ENCODE peak calls at places on chromosome 3, in seven cellular contexts. M is activated T-cell treated with anti-CD3 and anti-CD28 coated beads for 24 hours, Z is activated gamma-delta T cell treated with Interleukin-2 at 50 U/mL for 16 hours, F is GF-D8, A is astrocyte of the spinal cord, I is astrocyte of the hippocampus, D is NCI-H1105 treated with DMSO at 0.1 percent for 48 hours. U is an unnamed sample.

GRCh38 chr3:77081240-77081661 is 41.4 kb downstream of the ROBO2 start:
- DNase-seq in M (no peak), Z (no peak), F (no peak), A (peak), I (peak), D (peak), U (no peak)

GRCh38 chr3:160312014-160312624 is 86.9 kb downstream of the C3orf80 start:
- DNase-seq in M (no peak), Z (no peak), F (no peak), A (no peak), I (no peak), D (no peak), U (no peak)

GRCh38 chr3:115208066-115208750 is 61.1 kb upstream of the ZBTB20 start:
- DNase-seq in M (no peak), Z (no peak), F (no peak), A (no peak), I (no peak), D (no peak), U (no peak)

GRCh38 chr3:188169826-188170455 is 16.0 kb downstream of the LPP start:
- DNase-seq in M (no peak), Z (no peak), F (no peak), A (no peak), I (no peak), D (no peak), U (no peak)

GRCh38 chr3:134896141-134896540 is 101.1 kb downstream of the EPHB1 start:
- DNase-seq in M (no peak), Z (no peak), F (no peak), A (no peak), I (no peak), D (no peak), U (no peak)

GRCh38 chr3:39108309-39108708 is 829 bp downstream of the TTC21A start:
- DNase-seq in M (no peak), Z (peak), F (peak), A (no peak), I (no peak), D (no peak), U (no peak)

GRCh38 chr3:52831500-52832301 is 1.2 kb upstream of the ITIH4 start:
- DNase-seq in M (no peak), Z (no peak), F (no peak), A (peak), I (peak), D (peak), U (peak)

GRCh38 chr3:153625506-153625905 is 463.5 kb downstream of the RAP2B start:
- DNase-seq in M (no peak), Z (no peak), F (no peak), A (no peak), I (no peak), D (no peak), U (no peak)

GRCh38 chr3:67500699-67501098 is 153.7 kb downstream of the SUCLG2 start:
- DNase-seq in M (no peak), Z (no peak), F (no peak), A (no peak), I (no peak), D (no peak), U (no peak)

GRCh38 chr3:13051066-13051465 is 22.2 kb downstream of the IQSEC1 start:
- DNase-seq in M (no peak), Z (no peak), F (no peak), A (no peak), I (no peak), D (no peak), U (no peak)

GRCh38 chr3:141710888-141711616 is 27.0 kb upstream of the RNF7 start:
- DNase-seq in M (no peak), Z (no peak), F (no peak), A (peak), I (peak), D (no peak), U (no peak)

GRCh38 chr3:27287052-27287451 is 82.1 kb downstream of the NEK10 start:
- DNase-seq in M (no peak), Z (no peak), F (no peak), A (no peak), I (no peak), D (no peak), U (no peak)

GRCh38 chr3:69565316-69565715 is 173.9 kb upstream of the MITF start:
- DNase-seq in M (no peak), Z (no peak), F (no peak), A (no peak), I (no peak), D (no peak), U (no peak)

GRCh38 chr3:10374311-10374710 is 53.4 kb upstream of the SEC13 start:
- DNase-seq in M (no peak), Z (no peak), F (no peak), A (no peak), I (no peak), D (no peak), U (no peak)

GRCh38 chr3:73255609-73256029 is 194.2 kb downstream of the EBLN2 start:
- DNase-seq in M (no peak), Z (no peak), F (no peak), A (peak), I (peak), D (peak), U (peak)

GRCh38 chr3:191358929-191359328 is 28.6 kb upstream of the UTS2B start:
- DNase-seq in M (no peak), Z (no peak), F (no peak), A (no peak), I (no peak), D (no peak), U (no peak)

GRCh38 chr3:189003410-189003809 is 168.4 kb upstream of the TPRG1 start:
- DNase-seq in M (no peak), Z (no peak), F (no peak), A (no peak), I (no peak), D (no peak), U (no peak)

GRCh38 chr3:74434406-74434805 is 180.1 kb downstream of the CNTN3 start:
- DNase-seq in M (no peak), Z (no peak), F (no peak), A (no peak), I (no peak), D (no peak), U (no peak)

GRCh38 chr3:185687479-185687878 is 101.4 kb downstream of the SENP2 start:
- DNase-seq in M (no peak), Z (no peak), F (no peak), A (peak), I (peak), D (peak), U (no peak)